ENCODE peak calls at places on chromosomes 13 and 19, in six cellular contexts. V is astrocyte; I is CD4-positive, CD25-positive, alpha-beta regulatory T cell; W is neural progenitor cell; Q is heart left ventricle; G is left lung. X is an unnamed sample.

GRCh38 chr13:114149774-114150740 is 17.6 kb upstream of the RASA3 start:
- DNase-seq in V (no peak), I (no peak), W (no peak), Q (no peak), G (no peak), X (no peak)

GRCh38 chr13:73075546-73075945 is 16.7 kb downstream of the KLF5 start:
- DNase-seq in V (no peak), I (no peak), W (peak; percentile 23), Q (no peak), G (no peak), X (no peak)

GRCh38 chr13:110576736-110577476 is 15.4 kb upstream of the RAB20 start:
- DNase-seq in V (no peak), I (no peak), W (no peak), Q (no peak), G (no peak), X (no peak)

GRCh38 chr19:34120846-34121639 is 51.3 kb upstream of the LSM14A start:
- DNase-seq in V (peak; percentile 16), I (peak; percentile 69), W (peak; percentile 60), Q (no peak), G (no peak), X (peak; percentile 38)

GRCh38 chr13:98675837-98676236 is 76.6 kb downstream of the SLC15A1 start:
- DNase-seq in V (no peak), I (no peak), W (no peak), Q (no peak), G (no peak), X (no peak)

GRCh38 chr13:94313321-94313720 is 166.2 kb downstream of the DCT start:
- DNase-seq in V (no peak), I (no peak), W (no peak), Q (no peak), G (no peak), X (no peak)

GRCh38 chr13:63307239-63307638 is 1891.6 kb upstream of the PCDH20 start:
- DNase-seq in V (no peak), I (no peak), W (no peak), Q (no peak), G (no peak), X (no peak)

GRCh38 chr19:17282488-17283256 is 971 bp downstream of the ANKLE1 start:
- DNase-seq in V (peak; percentile 29), I (peak; percentile 80), W (peak; percentile 93), Q (peak; percentile 79), G (peak; percentile 88), X (peak; percentile 90)

GRCh38 chr13:40680659-40681323 is 14.3 kb upstream of the FOXO1 start:
- DNase-seq in V (no peak), I (no peak), W (no peak), Q (no peak), G (no peak), X (peak; percentile 42)

GRCh38 chr13:24217601-24218281 is 57.2 kb downstream of the SPATA13 start:
- DNase-seq in V (peak; percentile 6), I (peak; percentile 35), W (no peak), Q (no peak), G (no peak), X (no peak)

GRCh38 chr19:42066075-42066754 is 3.8 kb downstream of the GRIK5 start:
- DNase-seq in V (peak; percentile 10), I (peak; percentile 62), W (peak; percentile 70), Q (no peak), G (no peak), X (peak; percentile 56)

GRCh38 chr13:32125746-32126145 is 94.2 kb downstream of the FRY start:
- DNase-seq in V (no peak), I (no peak), W (no peak), Q (no peak), G (no peak), X (no peak)
- H3K27ac ChIP-seq in V (no peak overlapping the region), I (no peak overlapping the region), W (no peak overlapping the region), Q (peak overlapping the region; percentile 92), G (peak overlapping the region; percentile 34), X (no peak overlapping the region)

DNA sequence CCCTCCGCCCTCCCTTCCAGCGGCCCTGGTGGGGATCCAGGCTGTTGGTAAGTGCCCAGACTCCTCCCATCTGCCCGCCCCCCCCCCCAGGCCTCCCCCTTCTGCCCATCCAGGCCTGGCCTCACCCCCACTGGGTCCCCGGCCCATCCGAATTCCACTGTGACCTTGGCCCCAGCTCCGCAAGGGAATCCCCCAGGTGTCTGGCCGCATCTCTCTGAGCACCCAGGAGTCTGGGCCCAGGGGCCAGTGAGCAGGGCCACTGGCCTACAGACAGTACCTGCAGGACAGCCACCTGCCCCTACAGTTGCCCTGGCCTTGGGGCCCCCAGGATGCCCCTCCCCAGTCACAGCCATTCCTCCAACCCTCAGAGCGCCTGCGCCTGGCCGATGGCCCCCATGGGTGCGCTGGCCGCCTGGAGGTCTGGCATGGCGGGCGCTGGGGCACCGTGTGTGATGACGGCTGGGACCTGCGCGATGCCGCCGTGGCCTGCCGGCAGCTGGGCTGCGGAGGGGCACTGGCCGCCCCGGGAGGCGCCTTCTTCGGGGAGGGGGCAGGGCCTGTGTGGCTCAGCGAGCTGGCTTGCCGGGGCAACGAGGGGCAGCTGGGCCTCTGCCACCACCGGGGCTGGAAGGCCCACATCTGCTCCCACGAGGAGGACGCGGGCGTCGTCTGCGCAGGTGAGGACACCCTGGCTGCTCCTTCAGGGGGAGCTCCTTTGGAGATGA is 912 bp downstream of the SSC5D start:
- DNase-seq in V (no peak), I (no peak), W (no peak), Q (peak; percentile 19), G (no peak), X (no peak)
- H3K4me1 ChIP-seq in V (peaks cover 60% of the 10 kb centered on the region), I (peaks cover 13% of the 10 kb centered on the region), W (peaks cover 38% of the 10 kb centered on the region), Q (peaks cover 69% of the 10 kb centered on the region), G (peaks cover 25% of the 10 kb centered on the region), X (peaks cover 37% of the 10 kb centered on the region)

DNA sequence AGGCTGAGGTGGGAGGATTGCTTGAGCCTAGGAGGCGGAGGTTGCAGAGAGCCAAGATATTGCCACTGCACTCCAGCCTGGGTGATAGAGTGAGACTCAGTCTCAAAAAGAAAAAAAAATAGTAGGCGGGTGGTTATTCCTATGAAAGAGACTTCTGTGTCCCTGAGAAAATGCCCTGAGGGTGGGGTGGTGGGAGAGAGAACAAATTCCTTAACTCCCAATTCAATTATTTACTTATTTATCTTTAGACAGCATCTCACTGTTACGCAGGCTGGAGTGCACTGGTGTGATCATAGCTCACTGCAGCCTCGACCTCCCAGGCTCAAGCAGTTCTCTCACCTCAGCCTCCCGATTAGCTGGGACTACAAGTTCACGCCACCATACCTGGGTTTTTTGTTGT is 10.4 kb upstream of the EEF2 start:
- DNase-seq in V (no peak), I (no peak), W (no peak), Q (no peak), G (no peak), X (peak; percentile 42)
- H3K27ac ChIP-seq in V (no peak overlapping the region), I (no peak overlapping the region), W (no peak overlapping the region), Q (no peak overlapping the region), G (no peak overlapping the region), X (no peak overlapping the region)

GRCh38 chr19:48371367-48371766 is 7.2 kb downstream of the SYNGR4 start:
- DNase-seq in V (no peak), I (no peak), W (no peak), Q (no peak), G (no peak), X (no peak)
- H3K4me1 ChIP-seq in V (no peaks in the 10 kb centered on the region), I (no peaks in the 10 kb centered on the region), W (no peaks in the 10 kb centered on the region), Q (no peaks in the 10 kb centered on the region), G (no peaks in the 10 kb centered on the region), X (peaks cover 11% of the 10 kb centered on the region)

GRCh38 chr19:3367572-3368440 is 1.4 kb downstream of the NFIC start:
- DNase-seq in V (no peak), I (no peak), W (no peak), Q (no peak), G (no peak), X (no peak)

GRCh38 chr19:3370214-3370720 is 3.9 kb downstream of the NFIC start:
- DNase-seq in V (no peak), I (no peak), W (no peak), Q (no peak), G (no peak), X (no peak)

GRCh38 chr19:3368441-3368795 is 2.0 kb downstream of the NFIC start:
- DNase-seq in V (no peak), I (no peak), W (no peak), Q (no peak), G (no peak), X (no peak)

GRCh38 chr19:3369337-3370213 is 3.2 kb downstream of the NFIC start:
- DNase-seq in V (no peak), I (no peak), W (peak; percentile 57), Q (peak; percentile 68), G (peak; percentile 77), X (no peak)

GRCh38 chr19:3368848-3369336 is 2.5 kb downstream of the NFIC start:
- DNase-seq in V (no peak), I (no peak), W (no peak), Q (no peak), G (no peak), X (no peak)
- H3K27ac ChIP-seq in V (peak overlapping the region; percentile 48), I (no peak overlapping the region), W (no peak overlapping the region), Q (peak overlapping the region; percentile 97), G (peak overlapping the region; percentile 92), X (no peak overlapping the region)

DNA sequence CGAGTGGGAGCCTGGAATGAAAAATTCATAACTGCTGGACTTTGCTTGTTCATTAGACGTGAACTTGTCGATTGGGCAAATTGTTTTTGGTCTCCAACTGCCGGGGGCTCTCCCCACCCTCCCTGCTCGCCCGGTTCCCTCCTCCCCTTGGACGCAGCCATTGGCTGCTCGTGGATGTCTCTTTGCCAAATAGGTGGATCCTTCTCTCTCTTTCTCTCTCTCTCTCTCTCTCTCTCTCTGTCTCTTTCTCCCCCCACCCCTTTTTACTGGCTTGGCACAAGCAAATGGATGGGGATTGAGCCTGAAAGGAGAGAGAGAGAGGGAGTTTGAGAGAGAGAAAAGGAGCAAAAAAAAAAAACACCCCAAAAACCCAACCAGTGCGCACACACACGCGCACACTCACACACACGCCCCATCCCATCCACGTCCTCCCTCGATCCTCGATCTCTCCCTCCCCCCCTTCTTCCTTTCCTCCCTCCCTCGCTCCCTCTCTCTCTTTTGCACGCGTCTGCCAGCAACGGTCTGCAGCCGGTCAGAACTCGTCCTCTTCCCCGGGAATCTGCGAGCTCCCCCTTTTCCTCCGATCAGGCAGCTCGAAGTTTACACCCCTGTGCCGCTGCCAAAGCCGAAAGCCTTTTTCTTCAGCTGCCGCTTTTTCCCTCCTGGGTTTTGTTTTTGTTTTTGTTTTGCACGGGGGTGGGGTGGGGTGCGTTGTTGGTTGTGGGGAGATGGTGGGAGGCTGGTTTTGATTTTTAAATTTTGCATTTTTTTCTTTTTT is 27.8 kb downstream of the NFIX start:
- DNase-seq in V (peak; percentile 98), I (no peak), W (peak; percentile 77), Q (peak; percentile 90), G (peak; percentile 83), X (peak; percentile 97)
- H3K4me1 ChIP-seq in V (peaks cover 79% of the 10 kb centered on the region), I (peaks cover 17% of the 10 kb centered on the region), W (peaks cover 31% of the 10 kb centered on the region), Q (peaks cover 97% of the 10 kb centered on the region), G (peaks cover 99% of the 10 kb centered on the region), X (peaks cover 30% of the 10 kb centered on the region)

GRCh38 chr13:30866692-30867669 is 39.1 kb upstream of the MEDAG start:
- DNase-seq in V (no peak), I (no peak), W (no peak), Q (no peak), G (no peak), X (peak; percentile 96)
- H3K27ac ChIP-seq in V (peak overlapping the region; percentile 100), I (no peak overlapping the region), W (no peak overlapping the region), Q (no peak overlapping the region), G (peak overlapping the region; percentile 63), X (peak overlapping the region; percentile 88)